ENCODE peak calls at places on chromosomes 12 and 14, in six cellular contexts. W is SK-N-SH, T is iPS-NIHi11, V is NB4, G is osteoblast, X is NAMALWA. N is an unnamed sample.

GRCh38 chr14:72688990-72689677 is 204.8 kb downstream of the DPF3 start:
- DNase-seq in W (no peak), T (no peak), V (no peak), G (no peak), X (no peak), N (no peak)

GRCh38 chr14:23646648-23647549 is 10.7 kb downstream of the DHRS2 start:
- DNase-seq in W (no peak), T (no peak), V (peak; percentile 24), G (peak; percentile 82), X (no peak), N (no peak)

GRCh38 chr14:101193126-101193844 is 289.8 kb upstream of the RTL1 start:
- DNase-seq in W (no peak), T (no peak), V (no peak), G (no peak), X (no peak), N (no peak)

GRCh38 chr14:60090864-60091519 is 731 bp upstream of the PCNX4 start:
- DNase-seq in W (peak; percentile 50), T (peak; percentile 38), V (peak; percentile 61), G (peak; percentile 79), X (peak; percentile 46), N (peak; percentile 75)

GRCh38 chr14:71235865-71236264 is 328.6 kb downstream of the PCNX1 start:
- DNase-seq in W (peak; percentile 75), T (peak; percentile 42), V (peak; percentile 42), G (no peak), X (no peak), N (no peak)

GRCh38 chr14:33556382-33557121 is 394.3 kb downstream of the EGLN3 start:
- DNase-seq in W (no peak), T (no peak), V (no peak), G (no peak), X (no peak), N (peak; percentile 22)

GRCh38 chr14:33842299-33842698 is 108.6 kb downstream of the EGLN3 start:
- DNase-seq in W (no peak), T (no peak), V (no peak), G (no peak), X (no peak), N (no peak)

GRCh38 chr14:102778616-102779351 is 1.5 kb downstream of the TRAF3 start:
- DNase-seq in W (no peak), T (no peak), V (peak; percentile 25), G (no peak), X (peak; percentile 55), N (no peak)

GRCh38 chr12:19912996-19913395 is 455.3 kb upstream of the PDE3A start:
- DNase-seq in W (no peak), T (no peak), V (no peak), G (no peak), X (no peak), N (no peak)

GRCh38 chr14:67636361-67636919 is 16.7 kb downstream of the ARG2 start:
- DNase-seq in W (no peak), T (no peak), V (no peak), G (peak; percentile 42), X (peak; percentile 12), N (no peak)

GRCh38 chr14:32648434-32648833 is 290.2 kb upstream of the NPAS3 start:
- DNase-seq in W (no peak), T (no peak), V (no peak), G (peak; percentile 5), X (no peak), N (no peak)

GRCh38 chr12:68332726-68333630 is 816 bp upstream of the MDM1 start:
- DNase-seq in W (no peak), T (no peak), V (no peak), G (no peak), X (no peak), N (no peak)

GRCh38 chr14:104436741-104437701 is 142.5 kb upstream of the C14orf180 start:
- DNase-seq in W (peak; percentile 82), T (no peak), V (no peak), G (peak; percentile 62), X (no peak), N (no peak)

GRCh38 chr12:47808574-47809380 is 10.9 kb downstream of the HDAC7 start:
- DNase-seq in W (no peak), T (no peak), V (peak; percentile 88), G (peak; percentile 87), X (peak; percentile 74), N (no peak)

GRCh38 chr14:63551338-63551737 is 8.2 kb upstream of the PPP2R5E start:
- DNase-seq in W (no peak), T (no peak), V (no peak), G (peak; percentile 96), X (no peak), N (peak; percentile 68)

GRCh38 chr14:23556700-23557440 is 799 bp downstream of the THTPA start:
- DNase-seq in W (no peak), T (no peak), V (peak; percentile 58), G (peak; percentile 50), X (no peak), N (no peak)

GRCh38 chr12:2794261-2794735 is 472 bp upstream of the FKBP4 start:
- DNase-seq in W (no peak), T (peak; percentile 82), V (no peak), G (no peak), X (no peak), N (no peak)

GRCh38 chr12:116123511-116124258 is 153.8 kb downstream of the MED13L start:
- DNase-seq in W (peak; percentile 23), T (no peak), V (peak; percentile 85), G (no peak), X (peak; percentile 90), N (no peak)

GRCh38 chr12:94289551-94290312 is 141.4 kb downstream of the PLXNC1 start:
- DNase-seq in W (no peak), T (no peak), V (no peak), G (peak; percentile 86), X (no peak), N (peak; percentile 27)

GRCh38 chr12:94990222-94990621 is 13.3 kb downstream of the NDUFA12 start:
- DNase-seq in W (no peak), T (no peak), V (no peak), G (no peak), X (no peak), N (no peak)

GRCh38 chr12:110698171-110698902 is 9.4 kb upstream of the HVCN1 start:
- DNase-seq in W (no peak), T (peak; percentile 80), V (peak; percentile 96), G (peak; percentile 89), X (peak; percentile 94), N (peak; percentile 77)

GRCh38 chr12:601976-602699 is 61.1 kb downstream of the NINJ2 start:
- DNase-seq in W (no peak), T (no peak), V (no peak), G (no peak), X (no peak), N (no peak)

GRCh38 chr14:95515080-95515489 is 1.4 kb downstream of the SYNE3 start:
- DNase-seq in W (peak; percentile 70), T (peak; percentile 81), V (peak; percentile 93), G (peak; percentile 97), X (peak; percentile 48), N (no peak)

GRCh38 chr14:64755661-64756265 is 51.5 kb downstream of the PLEKHG3 start:
- DNase-seq in W (no peak), T (no peak), V (peak; percentile 64), G (no peak), X (no peak), N (no peak)

GRCh38 chr12:18864900-18865561 is 127.1 kb downstream of the CAPZA3 start:
- DNase-seq in W (peak; percentile 0), T (no peak), V (no peak), G (no peak), X (no peak), N (no peak)